ENCODE peak calls at places on chromosomes 1 and 21, in seven cellular contexts. A is NT2/D1; R is activated CD4-positive, CD25-positive, alpha-beta regulatory T cell treated with anti-CD3 and anti-CD28 coated beads, Interleukin-2, amount 50 U/mL, for 72 hours; T is astrocyte of the cerebellum; B is CD8-positive, alpha-beta T cell; H is kidney tubule cell; Z is stimulated activated effector memory CD8-positive, alpha-beta T cell treated with anti-CD3 and anti-CD28 coated beads, Interleukin-12 subunit alpha, Interleukin-12 subunit beta, amount 100 ng/mL, for 72 hours. M is an unnamed sample.

GRCh38 chr1:110135268-110136065 is 14.8 kb upstream of the SLC6A17 start:
- DNase-seq in H (no peak), B (no peak), A (no peak), T (no peak), Z (no peak), R (no peak), M (no peak)

GRCh38 chr1:196660912-196661311 is 9.1 kb downstream of the CFH start:
- DNase-seq in T (no peak), B (no peak), A (peak), R (no peak), H (peak), Z (no peak), M (no peak)

GRCh38 chr21:25370311-25370744 is 237.0 kb downstream of the MRPL39 start:
- DNase-seq in Z (no peak), B (no peak), T (peak), A (no peak), R (no peak), H (peak), M (no peak)

GRCh38 chr1:109770331-109771095 is 6.8 kb upstream of the EPS8L3 start:
- DNase-seq in B (no peak), A (no peak), Z (no peak), T (no peak), R (no peak), H (no peak), M (no peak)

GRCh38 chr1:156926175-156926574 is 5.7 kb downstream of the LRRC71 start:
- DNase-seq in Z (peak), T (peak), B (peak), H (peak), R (peak), A (no peak), M (no peak)

GRCh38 chr1:44970317-44970716 is 16.1 kb downstream of the EIF2B3 start:
- DNase-seq in T (no peak), H (no peak), R (no peak), Z (no peak), A (no peak), B (no peak), M (no peak)

GRCh38 chr1:36432616-36433015 is 17.6 kb downstream of the OSCP1 start:
- DNase-seq in Z (no peak), T (no peak), R (no peak), H (peak), A (no peak), B (no peak), M (no peak)

GRCh38 chr1:18855573-18855972 is 3.9 kb downstream of the TAS1R2 start:
- DNase-seq in H (no peak), B (no peak), Z (no peak), A (no peak), R (no peak), T (no peak), M (no peak)

GRCh38 chr1:7646981-7647901 is 123.9 kb upstream of the VAMP3 start:
- DNase-seq in R (peak), T (no peak), Z (peak), B (peak), A (no peak), H (peak), M (peak)

GRCh38 chr1:184854456-184855180 is 100.0 kb upstream of the EDEM3 start:
- DNase-seq in H (peak), R (no peak), A (no peak), T (no peak), Z (no peak), B (no peak), M (no peak)

GRCh38 chr1:24364605-24364974 is 45.4 kb downstream of the GRHL3 start:
- DNase-seq in B (no peak), T (no peak), H (no peak), Z (no peak), R (no peak), A (no peak), M (no peak)

GRCh38 chr1:184404727-184405027 is 17.8 kb downstream of the C1orf21 start:
- DNase-seq in A (no peak), B (no peak), Z (no peak), H (no peak), R (no peak), T (no peak), M (no peak)

GRCh38 chr1:246214708-246215504 is 292.2 kb downstream of the SMYD3 start:
- DNase-seq in T (peak), B (no peak), R (no peak), Z (no peak), A (no peak), H (peak), M (no peak)

GRCh38 chr1:109089242-109090015 is 1.1 kb upstream of the TMEM167B start:
- DNase-seq in H (peak), A (no peak), Z (no peak), R (peak), B (no peak), T (no peak), M (no peak)

GRCh38 chr1:67647036-67647798 is 37.8 kb upstream of the GADD45A start:
- DNase-seq in B (no peak), R (no peak), T (no peak), H (peak), A (no peak), Z (no peak), M (no peak)

GRCh38 chr1:15833069-15833679 is 14.3 kb upstream of the SPEN start:
- DNase-seq in B (peak), H (no peak), A (no peak), T (no peak), Z (peak), R (peak), M (peak)

GRCh38 chr1:2972879-2973575 is 48.2 kb upstream of the ACTRT2 start:
- DNase-seq in A (no peak), B (no peak), H (no peak), T (no peak), R (no peak), Z (no peak), M (no peak)

GRCh38 chr1:86380257-86380861 is 15.8 kb downstream of the ODF2L start:
- DNase-seq in A (peak), Z (no peak), T (peak), R (no peak), H (peak), B (no peak), M (no peak)

GRCh38 chr1:181390350-181391080 is 92.8 kb upstream of the CACNA1E start:
- DNase-seq in T (no peak), R (no peak), Z (no peak), B (no peak), A (no peak), H (peak), M (no peak)

GRCh38 chr1:58905126-58905490 is 121.3 kb upstream of the JUN start:
- DNase-seq in A (no peak), T (no peak), H (no peak), R (no peak), B (no peak), Z (no peak), M (no peak)

GRCh38 chr1:214967865-214968575 is 114.5 kb upstream of the KCNK2 start:
- DNase-seq in B (no peak), Z (no peak), H (no peak), R (no peak), T (no peak), A (no peak), M (no peak)

GRCh38 chr21:36504067-36505058 is 24.4 kb upstream of the CLDN14 start:
- DNase-seq in A (peak), Z (peak), T (peak), B (peak), R (no peak), H (peak), M (no peak)

GRCh38 chr1:234114648-234115307 is 210.3 kb downstream of the SLC35F3 start:
- DNase-seq in T (peak), R (no peak), H (peak), B (no peak), Z (no peak), A (peak), M (no peak)

GRCh38 chr1:152034654-152035405 is 2.0 kb downstream of the S100A11 start:
- DNase-seq in A (peak), R (peak), Z (peak), T (no peak), H (peak), B (peak), M (peak)

GRCh38 chr1:208420021-208420420 is 175.8 kb upstream of the PLXNA2 start:
- DNase-seq in T (no peak), B (no peak), H (no peak), Z (no peak), R (no peak), A (no peak), M (no peak)

GRCh38 chr1:109373051-109373593 is 24.6 kb downstream of the SORT1 start:
- DNase-seq in A (no peak), H (no peak), B (no peak), T (no peak), R (no peak), Z (no peak), M (no peak)

GRCh38 chr21:17370263-17370662 is 142.6 kb upstream of the CXADR start:
- DNase-seq in R (no peak), T (no peak), A (no peak), H (peak), B (no peak), Z (no peak), M (no peak)

GRCh38 chr1:10509823-10510509 is 35.2 kb downstream of the PEX14 start:
- DNase-seq in A (no peak), H (no peak), T (no peak), B (no peak), Z (no peak), R (no peak), M (no peak)

GRCh38 chr1:36696261-36696940 is 213.7 kb upstream of the CSF3R start:
- DNase-seq in B (no peak), T (no peak), R (no peak), A (no peak), H (no peak), Z (no peak), M (no peak)

GRCh38 chr1:216739771-216740170 is 16.5 kb upstream of the ESRRG start:
- DNase-seq in R (no peak), B (no peak), H (no peak), T (no peak), A (peak), Z (no peak), M (no peak)

GRCh38 chr1:156421062-156421938 is 52.3 kb downstream of the RHBG start:
- DNase-seq in H (peak), Z (peak), T (no peak), B (peak), R (peak), A (peak), M (peak)

GRCh38 chr1:3772027-3772714 is 378 bp upstream of the SMIM1 start:
- DNase-seq in T (peak), A (peak), R (peak), H (peak), B (peak), Z (peak), M (peak)

GRCh38 chr21:33998402-33998801 is 75.0 kb upstream of the MRPS6 start:
- DNase-seq in R (no peak), A (no peak), H (no peak), T (no peak), Z (no peak), B (peak), M (no peak)

GRCh38 chr1:27856561-27857343 is 15.6 kb upstream of the THEMIS2 start:
- DNase-seq in Z (no peak), A (no peak), B (no peak), R (peak), T (no peak), H (no peak), M (no peak)

GRCh38 chr1:229109320-229109761 is 161.6 kb upstream of the RAB4A start:
- DNase-seq in H (no peak), Z (no peak), R (no peak), T (no peak), A (no peak), B (no peak), M (no peak)